ENCODE peak calls at places on chromosomes 6 and 20, in nine cellular contexts. D is upper lobe of right lung, G is right atrium auricular region, O is osteoblast, X is AG04450, H is heart right ventricle, Z is Caco-2, A is colonic mucosa, T is aorta. Q is an unnamed sample. For H3K9me3, the result is how much of the 10 kb centered on the place peaks cover.

GRCh38 chr6:44388135-44388487 is 605 bp downstream of the CDC5L start:
- DNase-seq in Z (no peak), G (no peak), A (no peak), D (no peak), T (no peak), X (no peak), O (no peak), H (no peak), Q (no peak)

GRCh38 chr20:51562334-51563140 is 20.0 kb upstream of the NFATC2 start:
- DNase-seq in Z (peak), A (peak), X (peak), D (peak), O (peak), G (peak), H (peak), T (peak), Q (peak)

GRCh38 chr6:142009647-142010046 is 123.1 kb upstream of the GJE1 start:
- DNase-seq in H (no peak), G (no peak), T (no peak), O (no peak), A (no peak), Z (peak), D (no peak), X (peak), Q (no peak)

GRCh38 chr20:62365814-62366369 is 1.2 kb downstream of the LAMA5 start:
- DNase-seq in Z (peak), A (no peak), T (peak), D (peak), H (no peak), X (no peak), G (no peak), O (no peak), Q (peak)

GRCh38 chr6:3233321-3233720 is 5.9 kb upstream of the TUBB2B start:
- DNase-seq in X (no peak), G (no peak), O (no peak), D (no peak), Z (no peak), T (no peak), H (no peak), A (no peak), Q (no peak)

GRCh38 chr6:23246901-23247300 is 677.5 kb downstream of the HDGFL1 start:
- DNase-seq in G (no peak), T (no peak), Z (no peak), X (no peak), D (no peak), H (no peak), A (no peak), O (no peak), Q (no peak)

GRCh38 chr6:95917034-95917433 is 98.7 kb upstream of the FUT9 start:
- DNase-seq in D (no peak), O (no peak), Z (no peak), H (no peak), T (no peak), X (no peak), A (no peak), G (no peak), Q (no peak)

GRCh38 chr20:18857640-18858039 is 44.1 kb downstream of the SCP2D1 start:
- DNase-seq in X (no peak), D (no peak), T (no peak), O (no peak), Z (no peak), H (no peak), G (no peak), A (no peak), Q (no peak)

GRCh38 chr6:168400044-168400443 is 40.9 kb upstream of the SMOC2 start:
- DNase-seq in D (no peak), X (no peak), O (no peak), G (no peak), H (no peak), A (no peak), T (no peak), Z (no peak), Q (no peak)

GRCh38 chr6:156021746-156022396 is 566.2 kb upstream of the NOX3 start:
- DNase-seq in T (no peak), A (no peak), O (peak), Z (no peak), H (no peak), D (no peak), G (no peak), X (no peak), Q (no peak)

GRCh38 chr6:105184921-105185320 is 5.1 kb upstream of the POPDC3 start:
- DNase-seq in G (no peak), Z (no peak), T (no peak), O (peak), D (no peak), H (no peak), A (no peak), X (no peak), Q (no peak)

GRCh38 chr6:111470991-111471390 is 12.0 kb downstream of the REV3L start:
- DNase-seq in X (no peak), T (no peak), G (no peak), A (no peak), D (no peak), O (no peak), Z (no peak), H (no peak), Q (no peak)

GRCh38 chr6:34350937-34351217 is 41.6 kb downstream of the NUDT3 start:
- DNase-seq in T (no peak), X (no peak), H (no peak), A (no peak), G (no peak), D (no peak), Z (no peak), O (no peak), Q (no peak)

GRCh38 chr6:134063121-134063965 is 10.9 kb upstream of the SLC2A12 start:
- DNase-seq in O (no peak), Z (no peak), T (no peak), X (no peak), H (no peak), A (no peak), G (no peak), D (no peak), Q (no peak)

GRCh38 chr20:23970049-23970448 is 18.5 kb downstream of the GGTLC1 start:
- DNase-seq in H (no peak), A (no peak), Z (no peak), T (no peak), G (no peak), O (no peak), X (no peak), D (no peak), Q (no peak)

GRCh38 chr20:23967616-23967979 is 21.0 kb downstream of the GGTLC1 start:
- DNase-seq in H (no peak), D (no peak), O (no peak), Z (no peak), T (no peak), X (no peak), G (no peak), A (no peak), Q (no peak)

GRCh38 chr20:23963941-23964340 is 24.6 kb downstream of the GGTLC1 start:
- DNase-seq in D (no peak), X (no peak), T (no peak), H (no peak), G (no peak), O (no peak), A (no peak), Z (no peak), Q (no peak)

GRCh38 chr20:23966927-23967615 is 21.5 kb downstream of the GGTLC1 start:
- DNase-seq in Z (no peak), O (no peak), T (no peak), A (no peak), D (no peak), H (no peak), G (no peak), X (no peak), Q (no peak)

DNA sequence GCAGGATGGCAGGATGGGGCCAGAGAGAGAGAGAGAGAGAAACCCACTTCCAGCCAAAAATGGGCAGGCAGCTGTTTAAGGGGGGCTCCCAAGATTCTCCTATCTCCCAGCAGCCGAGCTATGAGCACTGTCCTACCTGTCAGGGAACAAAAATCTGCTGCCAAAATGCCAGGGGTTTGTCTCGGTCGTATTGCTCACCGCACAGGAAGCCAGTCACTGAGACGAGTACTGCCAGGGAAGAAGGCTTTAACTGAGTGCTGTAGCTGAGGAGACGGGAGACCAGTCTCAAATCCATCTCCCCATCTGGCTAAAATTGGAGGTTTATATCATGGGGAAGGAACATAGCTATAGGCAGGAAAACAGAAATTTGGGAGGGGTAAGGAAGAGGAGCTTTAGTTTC is 22.3 kb downstream of the GGTLC1 start:
- DNase-seq in G (no peak), X (no peak), O (no peak), D (no peak), H (no peak), T (no peak), Z (no peak), A (no peak), Q (no peak)
- H3K9me3 ChIP-seq in G (under half), X (under half), O (under half), D (under half), H (under half), T (under half), Z (under half), A (under half), Q (under half)

DNA sequence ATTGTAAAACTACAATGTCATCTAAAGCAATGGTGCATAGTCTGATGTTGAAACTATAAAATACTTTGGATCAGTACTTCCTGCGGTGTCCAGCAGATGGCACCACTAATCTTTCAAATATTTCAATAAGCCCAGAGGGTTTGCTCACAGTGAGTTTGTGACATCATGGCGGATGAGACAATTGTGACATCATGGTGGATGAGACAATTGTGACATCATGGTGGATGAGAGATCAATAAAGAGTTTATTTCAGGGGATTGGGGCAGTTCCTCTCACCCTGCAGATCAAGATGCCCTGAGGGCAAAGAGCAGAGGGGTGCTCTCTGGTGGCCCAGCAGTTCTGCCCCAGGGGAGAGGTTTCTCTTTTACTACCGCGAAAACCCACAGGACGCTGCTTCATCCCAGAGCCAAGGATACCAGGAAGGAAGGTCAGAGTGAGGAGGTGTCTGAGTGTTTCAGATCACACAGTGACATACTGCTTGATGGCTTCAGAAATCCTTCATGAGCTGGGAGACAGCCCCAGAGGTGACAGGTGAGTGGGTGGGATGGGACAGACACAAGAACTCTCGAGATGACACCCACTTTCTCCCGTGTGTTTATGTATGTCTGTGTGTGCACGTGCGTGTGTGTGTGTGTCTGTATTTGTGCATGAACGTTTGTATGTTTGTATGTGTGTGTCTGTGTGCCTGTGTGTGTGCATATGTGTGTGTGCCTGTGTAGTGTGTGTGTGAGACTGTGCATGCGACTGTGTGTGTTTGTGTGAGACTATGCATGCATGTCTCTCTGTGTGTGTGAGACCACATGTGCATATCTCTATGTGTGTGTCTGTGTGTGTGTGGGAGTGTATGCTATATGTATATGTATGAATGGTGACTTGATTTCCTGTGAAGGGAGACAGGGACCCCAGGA is 7.3 kb upstream of the ULBP2 start:
- DNase-seq in Z (peak), A (peak), H (no peak), O (peak), D (no peak), G (peak), T (no peak), X (peak), Q (peak)
- H3K9me3 ChIP-seq in Z (under half), A (under half), H (under half), O (under half), D (under half), G (under half), T (under half), X (under half), Q (under half)

GRCh38 chr6:27358786-27359185 is 29.8 kb upstream of the ZNF391 start:
- DNase-seq in H (no peak), D (no peak), X (no peak), G (no peak), O (no peak), Z (no peak), T (no peak), A (no peak), Q (no peak)
- H3K9me3 ChIP-seq in H (under half), D (under half), X (under half), G (under half), O (under half), Z (under half), T (under half), A (under half), Q (under half)

GRCh38 chr20:42703744-42704143 is 486.0 kb downstream of the PTPRT start:
- DNase-seq in A (no peak), T (no peak), G (no peak), D (no peak), Z (no peak), X (no peak), O (no peak), H (no peak), Q (no peak)

GRCh38 chr20:42705550-42705949 is 484.2 kb downstream of the PTPRT start:
- DNase-seq in O (no peak), G (no peak), D (no peak), X (no peak), A (no peak), H (no peak), T (no peak), Z (no peak), Q (no peak)

GRCh38 chr20:42701948-42702347 is 487.8 kb downstream of the PTPRT start:
- DNase-seq in Z (peak), D (no peak), X (no peak), T (no peak), A (no peak), O (no peak), G (no peak), H (no peak), Q (peak)

GRCh38 chr20:42708261-42708660 is 481.4 kb downstream of the PTPRT start:
- DNase-seq in O (no peak), Z (no peak), A (no peak), D (no peak), G (no peak), H (no peak), T (no peak), X (no peak), Q (no peak)

DNA sequence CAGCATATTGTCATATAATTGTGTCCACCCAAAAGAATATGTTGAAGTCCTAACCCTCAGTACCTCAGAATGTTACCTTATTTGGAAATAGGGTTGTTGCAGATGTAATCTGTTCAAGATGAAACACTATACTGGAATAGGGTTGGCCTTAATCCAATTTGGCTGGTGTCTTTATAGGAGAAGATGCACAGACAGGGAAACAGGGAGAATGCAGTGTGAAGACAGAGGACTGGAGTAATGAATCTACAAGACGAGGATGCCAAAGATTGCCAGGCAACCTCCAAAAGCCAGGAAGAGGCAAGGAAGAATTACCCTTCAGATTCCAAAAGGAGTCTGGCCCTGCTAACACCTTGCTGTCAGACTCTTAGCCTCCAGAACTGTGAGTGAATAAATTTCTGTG is 482.9 kb downstream of the PTPRT start:
- DNase-seq in X (no peak), G (no peak), Z (no peak), T (no peak), O (no peak), H (no peak), D (no peak), A (no peak), Q (no peak)
- H3K9me3 ChIP-seq in X (under half), G (under half), Z (under half), T (under half), O (under half), H (under half), D (under half), A (under half), Q (under half)

GRCh38 chr6:159470400-159470799 is 222.6 kb downstream of the SOD2 start:
- DNase-seq in H (no peak), D (no peak), X (no peak), O (no peak), T (no peak), G (no peak), Z (no peak), A (no peak), Q (no peak)
- H3K9me3 ChIP-seq in H (under half), D (under half), X (under half), O (under half), T (under half), G (under half), Z (under half), A (under half), Q (under half)

Q was measured in hepatocyte.